ENCODE peak calls at places on chromosomes 16 and 17, in eight cellular contexts. B is uterus; M is fibroblast of pulmonary artery; F is neural progenitor cell; E is natural killer cell; R is cardiac fibroblast; I is tibial nerve; S is activated CD8-positive, alpha-beta T cell treated with anti-CD3 and anti-CD28 coated beads for 36 hours. A is an unnamed sample.

GRCh38 chr17:32485261-32485955 is 1.4 kb upstream of the CDK5R1 start:
- DNase-seq in B (no peak), M (no peak), F (no peak), E (no peak), R (no peak), I (no peak), S (no peak), A (no peak)

GRCh38 chr17:8062435-8062806 is 23.6 kb downstream of the ALOX15B start:
- DNase-seq in B (no peak), M (peak), F (no peak), E (no peak), R (peak), I (no peak), S (no peak), A (no peak)

GRCh38 chr17:73599599-73599998 is 44.6 kb downstream of the SDK2 start:
- DNase-seq in B (no peak), M (no peak), F (no peak), E (no peak), R (no peak), I (no peak), S (no peak), A (no peak)

GRCh38 chr16:28984619-28985135 is at the start of gene LAT:
- DNase-seq in B (no peak), M (no peak), F (no peak), E (peak), R (no peak), I (no peak), S (peak), A (peak)

GRCh38 chr17:19549746-19550623 is 16.3 kb downstream of the SLC47A1 start:
- DNase-seq in B (no peak), M (no peak), F (no peak), E (no peak), R (no peak), I (no peak), S (no peak), A (no peak)

GRCh38 chr17:81245024-81245664 is 6.0 kb downstream of the NDUFAF8 start:
- DNase-seq in B (no peak), M (no peak), F (no peak), E (no peak), R (no peak), I (no peak), S (no peak), A (peak)

GRCh38 chr17:52505601-52506000 is 347.1 kb upstream of the CA10 start:
- DNase-seq in B (no peak), M (no peak), F (no peak), E (no peak), R (no peak), I (no peak), S (no peak), A (no peak)

GRCh38 chr17:6574689-6575595 is 18.6 kb upstream of the PITPNM3 start:
- DNase-seq in B (no peak), M (peak), F (peak), E (no peak), R (peak), I (no peak), S (peak), A (peak)

GRCh38 chr17:21066394-21066793 is 23.6 kb upstream of the USP22 start:
- DNase-seq in B (no peak), M (no peak), F (no peak), E (no peak), R (no peak), I (no peak), S (no peak), A (no peak)

GRCh38 chr16:50299508-50300105 is 33.3 kb downstream of the ADCY7 start:
- DNase-seq in B (peak), M (no peak), F (no peak), E (no peak), R (no peak), I (no peak), S (no peak), A (no peak)

GRCh38 chr16:21130811-21131210 is 19.8 kb downstream of the DNAH3 start:
- DNase-seq in B (no peak), M (no peak), F (no peak), E (no peak), R (no peak), I (no peak), S (no peak), A (no peak)

GRCh38 chr17:57270801-57271245 is 14.5 kb downstream of the MSI2 start:
- DNase-seq in B (no peak), M (no peak), F (no peak), E (no peak), R (no peak), I (no peak), S (no peak), A (no peak)

GRCh38 chr16:84144301-84144858 is 597 bp downstream of the HSDL1 start:
- DNase-seq in B (no peak), M (peak), F (peak), E (peak), R (peak), I (no peak), S (peak), A (peak)

GRCh38 chr16:22337045-22337444 is 37.4 kb downstream of the CDR2 start:
- DNase-seq in B (no peak), M (no peak), F (no peak), E (no peak), R (no peak), I (no peak), S (no peak), A (no peak)

GRCh38 chr16:65457084-65457483 is 335.2 kb upstream of the CDH11 start:
- DNase-seq in B (no peak), M (no peak), F (no peak), E (no peak), R (no peak), I (no peak), S (no peak), A (no peak)

GRCh38 chr16:54374136-54374535 is 87.5 kb upstream of the IRX3 start:
- DNase-seq in B (no peak), M (peak), F (no peak), E (no peak), R (peak), I (no peak), S (no peak), A (no peak)

GRCh38 chr17:60640503-60640902 is 37.1 kb upstream of the BCAS3 start:
- DNase-seq in B (no peak), M (peak), F (peak), E (no peak), R (peak), I (no peak), S (no peak), A (no peak)

GRCh38 chr16:57617604-57618111 is 10.8 kb upstream of the ADGRG1 start:
- DNase-seq in B (no peak), M (no peak), F (no peak), E (no peak), R (no peak), I (no peak), S (no peak), A (no peak)

GRCh38 chr17:80907281-80907680 is 84.4 kb upstream of the CHMP6 start:
- DNase-seq in B (no peak), M (no peak), F (no peak), E (no peak), R (no peak), I (no peak), S (no peak), A (no peak)

GRCh38 chr17:39599006-39599664 is 8.6 kb downstream of the NEUROD2 start:
- DNase-seq in B (no peak), M (no peak), F (peak), E (no peak), R (no peak), I (no peak), S (no peak), A (peak)

GRCh38 chr17:21127508-21128077 is 829 bp downstream of the DHRS7B start:
- DNase-seq in B (no peak), M (no peak), F (no peak), E (no peak), R (peak), I (no peak), S (no peak), A (no peak)

GRCh38 chr16:23803591-23804123 is 32.1 kb upstream of the PRKCB start:
- DNase-seq in B (peak), M (peak), F (peak), E (peak), R (peak), I (peak), S (peak), A (peak)

GRCh38 chr17:63722403-63722802 is 19.2 kb downstream of the STRADA start:
- DNase-seq in B (no peak), M (no peak), F (no peak), E (no peak), R (no peak), I (no peak), S (no peak), A (no peak)

GRCh38 chr17:61454932-61455753 is 2.9 kb downstream of the TBX4 start:
- DNase-seq in B (no peak), M (no peak), F (peak), E (no peak), R (no peak), I (no peak), S (no peak), A (no peak)

GRCh38 chr17:40551091-40551873 is 14.0 kb downstream of the CCR7 start:
- DNase-seq in B (peak), M (peak), F (no peak), E (peak), R (peak), I (peak), S (peak), A (no peak)

GRCh38 chr17:352421-353212 is at the start of gene RPH3AL:
- DNase-seq in B (no peak), M (peak), F (peak), E (no peak), R (peak), I (no peak), S (no peak), A (no peak)

GRCh38 chr16:75343311-75343710 is 90.0 kb downstream of the CFDP1 start:
- DNase-seq in B (no peak), M (no peak), F (no peak), E (no peak), R (no peak), I (no peak), S (no peak), A (no peak)

GRCh38 chr17:7330099-7331015 is 1.2 kb upstream of the NEURL4 start:
- DNase-seq in B (peak), M (peak), F (peak), E (peak), R (peak), I (peak), S (peak), A (peak)

GRCh38 chr17:72075995-72076677 is 44.7 kb upstream of the SOX9 start:
- DNase-seq in B (no peak), M (no peak), F (peak), E (no peak), R (no peak), I (no peak), S (no peak), A (no peak)

GRCh38 chr16:68005786-68006286 is 6.6 kb upstream of the DPEP2 start:
- DNase-seq in B (no peak), M (peak), F (no peak), E (peak), R (no peak), I (peak), S (peak), A (no peak)

GRCh38 chr17:80047176-80047575 is 10.7 kb downstream of the CCDC40 start:
- DNase-seq in B (no peak), M (no peak), F (no peak), E (no peak), R (no peak), I (no peak), S (no peak), A (no peak)

GRCh38 chr17:64130559-64131001 is 636 bp upstream of the ERN1 start:
- DNase-seq in B (peak), M (peak), F (no peak), E (no peak), R (peak), I (peak), S (peak), A (peak)

GRCh38 chr17:8755590-8756255 is 2.6 kb downstream of the SPDYE4 start:
- DNase-seq in B (no peak), M (no peak), F (no peak), E (no peak), R (no peak), I (no peak), S (no peak), A (no peak)

GRCh38 chr16:53094013-53094630 is 39.3 kb downstream of the CHD9 start:
- DNase-seq in B (peak), M (no peak), F (no peak), E (peak), R (no peak), I (peak), S (no peak), A (peak)

GRCh38 chr17:28598389-28598788 is 436 bp downstream of the SPAG5 start:
- DNase-seq in B (no peak), M (no peak), F (no peak), E (no peak), R (no peak), I (no peak), S (no peak), A (no peak)

GRCh38 chr16:22373662-22374310 is 633 bp downstream of the CDR2 start:
- DNase-seq in B (peak), M (no peak), F (peak), E (peak), R (peak), I (peak), S (peak), A (peak)

GRCh38 chr17:27977751-27978688 is 64.5 kb upstream of the NLK start:
- DNase-seq in B (no peak), M (no peak), F (no peak), E (no peak), R (no peak), I (no peak), S (no peak), A (no peak)

GRCh38 chr17:12995896-12996295 is 21.9 kb downstream of the ELAC2 start:
- DNase-seq in B (no peak), M (no peak), F (no peak), E (no peak), R (no peak), I (no peak), S (no peak), A (no peak)

GRCh38 chr17:72916991-72917390 is 175.5 kb downstream of the SLC39A11 start:
- DNase-seq in B (no peak), M (peak), F (no peak), E (no peak), R (peak), I (no peak), S (no peak), A (no peak)

GRCh38 chr16:1564325-1564724 is 30.9 kb downstream of the TMEM204 start:
- DNase-seq in B (no peak), M (no peak), F (no peak), E (no peak), R (no peak), I (no peak), S (peak), A (no peak)
- TF ChIP-seq CTCF in B (peak), M (peak), F (no peak), E (no peak), R (peak), I (peak), S (peak), A (no peak)

DNA sequence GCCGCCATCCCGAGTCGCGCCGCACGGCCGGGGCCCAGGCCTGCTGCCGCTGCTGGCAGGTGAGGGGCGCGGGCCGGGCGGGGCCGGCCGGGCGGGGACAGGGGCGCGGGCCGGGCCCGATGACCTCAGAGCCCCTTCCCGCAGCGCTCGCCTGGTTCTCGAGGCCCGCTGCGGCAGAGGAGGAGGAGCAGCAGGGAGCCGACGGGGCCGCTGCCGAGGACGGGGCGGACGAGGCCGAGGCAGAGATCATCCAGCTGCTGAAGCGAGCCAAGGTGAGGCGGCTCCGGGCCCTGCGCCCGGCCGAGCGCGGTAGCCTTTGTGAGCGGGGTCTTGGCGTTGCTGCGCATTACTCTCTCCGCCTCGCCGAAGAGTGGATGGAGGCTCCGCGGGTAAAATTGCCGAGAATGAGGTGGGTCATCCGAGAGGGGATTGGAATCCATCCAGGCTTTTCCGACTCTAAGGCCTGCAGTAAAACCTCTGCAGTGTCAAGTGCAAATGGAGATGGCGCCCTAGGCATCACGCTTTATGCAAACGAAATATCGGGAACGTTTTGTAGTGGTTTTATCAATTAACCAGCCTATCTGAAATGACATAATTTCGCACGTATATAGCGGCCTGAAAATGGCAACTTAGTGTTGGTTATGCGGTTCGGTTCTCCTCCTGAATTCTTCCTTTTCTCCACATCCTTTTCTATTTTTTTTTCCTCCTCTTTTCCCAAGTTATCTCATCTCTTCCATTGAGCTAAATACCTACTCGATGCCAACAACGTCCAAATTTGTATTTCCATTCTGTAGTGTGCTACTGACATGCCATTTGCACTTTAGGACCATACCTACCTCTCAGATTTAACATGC is 577 bp downstream of the TTC19 start:
- DNase-seq in B (peak), M (peak), F (peak), E (no peak), R (peak), I (no peak), S (peak), A (no peak)
- TF ChIP-seq CTCF in B (no peak), M (no peak), F (no peak), E (no peak), R (no peak), I (no peak), S (no peak), A (no peak)

GRCh38 chr17:31074772-31075538 is 19.8 kb upstream of the NF1 start:
- DNase-seq in B (no peak), M (no peak), F (peak), E (no peak), R (peak), I (no peak), S (no peak), A (no peak)
- TF ChIP-seq CTCF in B (no peak), M (no peak), F (no peak), E (no peak), R (no peak), I (no peak), S (no peak), A (no peak)

GRCh38 chr17:76074390-76075363 is at the start of gene GALR2:
- DNase-seq in B (no peak), M (no peak), F (peak), E (no peak), R (no peak), I (no peak), S (peak), A (no peak)

GRCh38 chr17:76077582-76078110 is 1.3 kb upstream of the ZACN start:
- DNase-seq in B (no peak), M (no peak), F (no peak), E (no peak), R (no peak), I (no peak), S (no peak), A (peak)

GRCh38 chr17:76076765-76077581 is 2.0 kb upstream of the ZACN start:
- DNase-seq in B (no peak), M (no peak), F (peak), E (no peak), R (no peak), I (no peak), S (peak), A (peak)

GRCh38 chr17:76076100-76076764 is 1.7 kb downstream of the GALR2 start:
- DNase-seq in B (no peak), M (no peak), F (peak), E (no peak), R (no peak), I (no peak), S (peak), A (peak)

DNA sequence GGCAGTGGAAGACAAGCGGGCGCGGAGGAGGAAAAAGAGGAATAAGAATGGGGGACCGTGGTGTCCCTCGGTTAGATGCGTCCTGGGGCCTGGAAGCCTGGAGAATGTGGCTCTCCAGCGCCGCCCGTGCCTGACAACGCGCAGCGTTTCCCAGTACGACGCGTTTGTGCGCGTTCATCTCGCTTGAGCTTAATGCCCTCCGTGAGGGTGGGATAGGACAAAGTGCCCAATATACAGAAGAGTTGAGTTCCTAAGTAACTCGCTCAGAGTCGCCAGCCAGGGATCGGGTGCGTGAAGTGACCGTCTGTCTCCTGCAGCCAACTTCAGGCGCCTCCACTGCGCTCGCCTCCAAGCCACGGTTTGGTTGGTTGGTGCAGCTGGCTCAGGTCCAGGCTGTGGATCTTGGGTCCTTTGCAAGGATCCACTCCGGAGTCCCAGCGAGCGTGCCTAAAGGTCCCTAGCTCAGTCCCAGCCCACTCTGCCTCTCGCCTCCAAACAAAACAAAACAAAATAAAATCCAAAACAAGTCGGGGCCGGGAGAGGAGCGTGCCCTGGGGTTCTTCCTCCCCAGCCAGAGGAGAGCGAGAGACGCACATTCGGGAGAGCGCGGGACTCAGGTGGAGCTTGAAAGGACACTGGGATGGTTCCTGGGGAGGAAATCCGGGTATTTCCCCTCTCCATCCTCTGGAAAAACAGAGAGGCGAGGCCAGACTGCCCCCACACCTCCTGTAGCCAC is 951 bp downstream of the GALR2 start:
- DNase-seq in B (peak), M (no peak), F (peak), E (no peak), R (peak), I (no peak), S (peak), A (peak)
- TF ChIP-seq CTCF in B (no peak), M (no peak), F (peak), E (no peak), R (no peak), I (no peak), S (no peak), A (no peak)

GRCh38 chr17:68511254-68511670 is 968 bp upstream of the PRKAR1A start:
- DNase-seq in B (peak), M (no peak), F (no peak), E (no peak), R (no peak), I (peak), S (no peak), A (no peak)
- TF ChIP-seq CTCF in B (no peak), M (no peak), F (no peak), E (no peak), R (no peak), I (no peak), S (no peak), A (no peak)

GRCh38 chr17:43983515-43984411 is 20.7 kb upstream of the NAGS start:
- DNase-seq in B (no peak), M (no peak), F (peak), E (no peak), R (no peak), I (no peak), S (peak), A (no peak)
- TF ChIP-seq CTCF in B (no peak), M (peak), F (peak), E (no peak), R (peak), I (no peak), S (no peak), A (no peak)

DNA sequence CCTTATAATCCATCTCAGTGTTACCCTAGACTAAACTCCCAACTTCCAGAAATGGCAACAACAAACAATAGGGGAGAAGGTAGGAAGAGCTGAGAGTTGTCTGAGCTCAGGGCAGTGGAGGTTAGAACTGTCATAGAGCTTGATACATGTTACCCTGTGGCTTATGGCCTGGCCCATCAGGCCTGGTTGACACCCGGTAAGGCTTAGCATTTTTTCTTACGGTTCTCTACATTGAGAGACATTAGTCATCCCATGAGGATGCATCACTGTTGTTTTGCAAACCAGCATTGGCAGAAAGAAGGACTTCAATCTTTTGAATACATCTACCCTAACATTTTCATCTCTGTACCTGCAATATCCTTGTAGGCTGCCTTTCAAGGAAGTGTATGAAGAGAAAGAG is 226.6 kb downstream of the PHKB start:
- DNase-seq in B (no peak), M (no peak), F (no peak), E (no peak), R (peak), I (no peak), S (no peak), A (no peak)
- TF ChIP-seq CTCF in B (no peak), M (no peak), F (no peak), E (no peak), R (no peak), I (no peak), S (no peak), A (no peak)

A was measured in GM20000.